ENCODE peak calls at places on chromosomes 12 and 14, in six cellular contexts. N, B, M, T, D and I are unnamed samples.

GRCh38 chr12:96204381-96204780 is 10.2 kb downstream of the ELK3 start:
- DNase-seq in D (no peak), T (no peak), N (no peak), B (no peak), M (no peak), I (no peak)

GRCh38 chr14:22026527-22026926 is 352.9 kb upstream of the OR4E1 start:
- DNase-seq in D (no peak), B (no peak), T (no peak), N (no peak), M (no peak), I (peak)

GRCh38 chr12:95802482-95803264 is 12.1 kb upstream of the NTN4 start:
- DNase-seq in B (peak), M (no peak), D (no peak), N (peak), T (no peak), I (peak)

GRCh38 chr12:57456145-57456700 is 1.1 kb downstream of the INHBE start:
- DNase-seq in M (no peak), N (no peak), B (no peak), T (no peak), D (no peak), I (no peak)

GRCh38 chr12:88056571-88056970 is 27.4 kb upstream of the C12orf50 start:
- DNase-seq in T (no peak), B (no peak), M (no peak), D (no peak), N (no peak), I (no peak)

GRCh38 chr12:103326190-103326589 is 169.6 kb downstream of the C12orf42 start:
- DNase-seq in D (no peak), N (no peak), T (no peak), M (no peak), B (no peak), I (no peak)

GRCh38 chr14:54025661-54026060 is 69.0 kb upstream of the BMP4 start:
- DNase-seq in T (no peak), B (no peak), M (no peak), N (no peak), D (peak), I (no peak)

GRCh38 chr14:102011631-102012030 is 47.3 kb downstream of the DYNC1H1 start:
- DNase-seq in D (no peak), T (no peak), N (no peak), B (no peak), M (no peak), I (no peak)

GRCh38 chr12:25186788-25187397 is 8.1 kb downstream of the DNAI7 start:
- DNase-seq in T (no peak), B (no peak), M (no peak), N (no peak), D (no peak), I (no peak)

GRCh38 chr14:54774824-54775223 is 127.8 kb downstream of the GCH1 start:
- DNase-seq in N (no peak), D (no peak), B (no peak), M (no peak), T (no peak), I (no peak)

GRCh38 chr12:100279159-100279558 is 12.2 kb downstream of the SCYL2 start:
- DNase-seq in M (no peak), T (no peak), N (no peak), D (no peak), B (no peak), I (no peak)

GRCh38 chr12:119684730-119685129 is 16.8 kb downstream of the PRKAB1 start:
- DNase-seq in M (no peak), N (no peak), B (no peak), D (no peak), T (no peak), I (no peak)

GRCh38 chr14:38835874-38836273 is 267.2 kb downstream of the SEC23A start:
- DNase-seq in T (no peak), M (no peak), N (no peak), B (no peak), D (no peak), I (no peak)

GRCh38 chr12:8985213-8985612 is 4.1 kb upstream of the KLRG1 start:
- DNase-seq in M (no peak), N (no peak), B (no peak), D (no peak), T (no peak), I (no peak)

GRCh38 chr14:50521912-50522341 is 10.4 kb downstream of the MAP4K5 start:
- DNase-seq in N (no peak), B (no peak), M (no peak), D (no peak), T (no peak), I (no peak)

GRCh38 chr14:84375235-84375634 is 1154.7 kb upstream of the FLRT2 start:
- DNase-seq in N (no peak), B (no peak), T (no peak), M (no peak), D (no peak), I (no peak)

GRCh38 chr14:93045211-93045674 is 70.5 kb downstream of the ITPK1 start:
- DNase-seq in B (no peak), T (no peak), D (no peak), N (peak), M (no peak), I (no peak)

GRCh38 chr12:33450480-33450879 is 10.9 kb upstream of the SYT10 start:
- DNase-seq in T (no peak), M (no peak), D (no peak), N (no peak), B (no peak), I (no peak)

GRCh38 chr12:2395352-2395977 is 342.7 kb downstream of the CACNA1C start:
- DNase-seq in T (peak), B (no peak), N (peak), M (no peak), D (peak), I (no peak)

GRCh38 chr12:109781668-109782321 is 51.4 kb downstream of the TRPV4 start:
- DNase-seq in N (no peak), M (no peak), T (no peak), D (no peak), B (no peak), I (no peak)

GRCh38 chr12:13073191-13073590 is 29.0 kb downstream of the FAM234B start:
- DNase-seq in M (no peak), B (no peak), N (no peak), D (no peak), T (no peak), I (no peak)

GRCh38 chr12:114669501-114670256 is 14.3 kb downstream of the TBX3 start:
- DNase-seq in D (no peak), M (no peak), B (no peak), N (no peak), T (peak), I (no peak)

GRCh38 chr12:114667669-114668150 is 16.3 kb downstream of the TBX3 start:
- DNase-seq in D (no peak), B (no peak), N (no peak), M (no peak), T (no peak), I (no peak)

GRCh38 chr12:114668151-114668891 is 15.7 kb downstream of the TBX3 start:
- DNase-seq in T (peak), D (peak), N (peak), M (peak), B (no peak), I (peak)

GRCh38 chr12:114670257-114670955 is 13.6 kb downstream of the TBX3 start:
- DNase-seq in N (no peak), M (no peak), B (no peak), T (no peak), D (no peak), I (no peak)

GRCh38 chr12:114668905-114669304 is 15.1 kb downstream of the TBX3 start:
- DNase-seq in B (no peak), N (no peak), T (peak), D (no peak), M (no peak), I (no peak)
- H3K27ac ChIP-seq in B (peak), N (no peak), T (peak), D (peak), M (no peak), I (peak)

GRCh38 chr12:67592228-67593011 is 56.1 kb upstream of the DYRK2 start:
- DNase-seq in D (peak), T (no peak), N (peak), M (peak), B (no peak), I (peak)
- H3K27ac ChIP-seq in D (peak), T (no peak), N (peak), M (no peak), B (no peak), I (peak)

DNA sequence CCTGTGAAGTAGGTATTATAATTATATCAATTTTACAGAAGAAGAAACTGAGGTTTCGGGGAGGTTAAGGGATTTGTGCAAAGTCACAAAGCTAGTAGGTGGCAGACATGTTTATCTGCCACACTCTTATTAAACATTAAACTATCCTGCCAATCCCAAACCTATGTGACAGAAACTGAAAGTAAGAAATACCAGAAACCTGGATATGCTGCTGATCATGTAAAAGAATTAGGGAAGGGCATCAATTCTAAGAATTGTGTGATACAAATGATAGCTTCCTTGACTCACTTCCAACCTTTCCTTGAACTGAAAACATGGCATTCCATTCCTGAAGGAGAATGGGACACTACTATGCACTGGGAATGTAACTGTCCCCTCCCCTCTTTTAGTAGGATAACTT is 16.9 kb downstream of the TAOK3 start:
- DNase-seq in T (no peak), N (no peak), M (no peak), D (no peak), B (no peak), I (no peak)
- H3K27ac ChIP-seq in T (no peak), N (peak), M (no peak), D (no peak), B (no peak), I (no peak)

GRCh38 chr12:62021808-62022207 is 238.4 kb upstream of the USP15 start:
- DNase-seq in B (no peak), T (no peak), D (no peak), N (no peak), M (no peak), I (no peak)
- H3K27ac ChIP-seq in B (no peak), T (no peak), D (no peak), N (no peak), M (no peak), I (no peak)

GRCh38 chr14:104707629-104708595 is 16.1 kb upstream of the ADSS1 start:
- DNase-seq in D (no peak), N (no peak), B (no peak), T (no peak), M (no peak), I (no peak)

GRCh38 chr14:104706733-104707628 is 17.0 kb upstream of the ADSS1 start:
- DNase-seq in M (no peak), B (no peak), T (no peak), N (no peak), D (no peak), I (no peak)

GRCh38 chr14:104708606-104709268 is 15.3 kb upstream of the ADSS1 start:
- DNase-seq in N (no peak), D (peak), B (no peak), T (peak), M (peak), I (no peak)

GRCh38 chr14:104710071-104710735 is 13.8 kb upstream of the ADSS1 start:
- DNase-seq in N (no peak), B (no peak), M (no peak), D (no peak), T (no peak), I (no peak)

GRCh38 chr14:104709387-104710019 is 14.5 kb upstream of the ADSS1 start:
- DNase-seq in D (no peak), T (no peak), M (no peak), N (no peak), B (no peak), I (no peak)
- H3K27ac ChIP-seq in D (peak), T (no peak), M (no peak), N (no peak), B (peak), I (no peak)

GRCh38 chr12:64937466-64937865 is 113.0 kb downstream of the TBC1D30 start:
- DNase-seq in B (no peak), T (no peak), M (no peak), D (no peak), N (no peak), I (no peak)

GRCh38 chr12:64931321-64931720 is 106.9 kb downstream of the TBC1D30 start:
- DNase-seq in B (no peak), N (no peak), D (no peak), T (no peak), M (no peak), I (no peak)

DNA sequence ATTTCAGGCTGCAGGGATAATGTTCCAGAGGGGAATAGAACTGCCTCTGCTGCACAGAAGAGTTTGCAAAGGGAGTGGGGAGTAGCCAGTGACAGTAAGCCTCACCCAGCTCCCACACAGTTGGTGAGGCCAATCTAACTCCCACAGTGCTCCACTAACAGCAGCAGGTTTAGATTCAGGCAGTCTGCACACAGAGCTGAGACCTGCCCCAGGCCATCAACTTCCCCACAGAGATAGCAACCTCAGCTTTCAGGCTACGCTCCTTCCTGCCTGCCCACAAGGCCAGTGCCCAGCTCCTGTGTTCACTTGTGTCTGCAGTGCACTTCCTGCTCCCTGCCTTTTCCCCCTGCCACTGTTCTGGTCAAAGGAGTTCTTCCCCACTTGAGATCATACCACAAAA is 107.5 kb downstream of the TBC1D30 start:
- DNase-seq in B (no peak), M (no peak), D (no peak), T (no peak), N (no peak), I (no peak)
- H3K27ac ChIP-seq in B (no peak), M (no peak), D (no peak), T (no peak), N (no peak), I (no peak)

GRCh38 chr12:101743242-101743641 is 4.0 kb upstream of the SYCP3 start:
- DNase-seq in T (no peak), D (no peak), B (no peak), M (no peak), N (no peak), I (no peak)
- H3K27ac ChIP-seq in T (no peak), D (no peak), B (no peak), M (no peak), N (no peak), I (no peak)

GRCh38 chr12:51388826-51389225 is 2.4 kb downstream of the GALNT6 start:
- DNase-seq in D (no peak), B (no peak), M (no peak), N (no peak), T (no peak), I (no peak)

GRCh38 chr12:51389302-51389999 is 1.8 kb downstream of the GALNT6 start:
- DNase-seq in M (no peak), N (no peak), D (no peak), B (peak), T (no peak), I (no peak)

GRCh38 chr12:51391047-51391837 is at the start of gene GALNT6:
- DNase-seq in T (no peak), N (peak), B (no peak), D (peak), M (peak), I (no peak)

GRCh38 chr12:51392556-51393237 is 1.5 kb upstream of the GALNT6 start:
- DNase-seq in T (no peak), B (no peak), M (peak), D (no peak), N (peak), I (no peak)

DNA sequence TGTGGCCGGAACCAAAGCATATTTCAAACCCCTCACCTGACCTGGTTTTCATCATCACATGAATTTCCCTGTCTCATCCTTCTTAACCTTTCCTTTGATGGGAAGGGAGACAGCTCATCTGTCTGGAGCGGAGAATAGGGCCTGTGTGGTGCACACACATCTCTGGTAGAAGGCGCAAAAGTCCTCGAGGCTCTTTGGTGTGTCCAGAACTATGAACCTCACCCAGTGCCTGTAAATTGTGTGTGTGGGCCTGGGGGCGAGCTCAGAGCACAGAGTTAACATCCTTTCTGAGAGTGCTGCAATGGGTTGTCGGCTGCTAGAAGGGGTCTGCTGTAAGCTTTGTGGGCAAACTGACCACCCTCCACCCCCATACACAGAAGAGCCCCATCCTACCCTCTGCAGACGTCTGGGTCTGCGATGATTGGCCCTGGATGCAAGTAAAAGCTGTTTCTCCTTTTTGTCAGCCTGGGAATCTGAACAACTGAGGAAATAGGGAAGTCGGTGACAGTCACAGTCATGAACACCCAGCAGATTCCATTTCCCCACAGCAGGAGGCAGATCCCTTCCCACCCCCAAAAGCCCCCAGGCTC is 654 bp downstream of the GALNT6 start:
- DNase-seq in B (no peak), N (no peak), D (no peak), M (no peak), T (no peak), I (no peak)
- H3K27ac ChIP-seq in B (peak), N (peak), D (no peak), M (peak), T (no peak), I (peak)

GRCh38 chr14:89618821-89619551 is 202.0 kb upstream of the FOXN3 start:
- DNase-seq in M (peak), T (peak), B (no peak), D (peak), N (no peak), I (no peak)

GRCh38 chr14:89617471-89618291 is 200.6 kb upstream of the FOXN3 start:
- DNase-seq in M (peak), B (no peak), T (peak), N (no peak), D (peak), I (no peak)

GRCh38 chr14:89617142-89617460 is 200.1 kb upstream of the FOXN3 start:
- DNase-seq in B (no peak), T (no peak), M (no peak), N (no peak), D (no peak), I (no peak)

GRCh38 chr14:89619616-89620273 is 202.7 kb upstream of the FOXN3 start:
- DNase-seq in N (no peak), D (no peak), T (no peak), B (no peak), M (no peak), I (no peak)

GRCh38 chr14:89618309-89618708 is 201.3 kb upstream of the FOXN3 start:
- DNase-seq in D (no peak), B (no peak), M (no peak), T (no peak), N (no peak), I (no peak)
- H3K27ac ChIP-seq in D (peak), B (no peak), M (peak), T (peak), N (no peak), I (no peak)

GRCh38 chr12:91851741-91852477 is 293.7 kb downstream of the BTG1 start:
- DNase-seq in D (no peak), N (no peak), B (no peak), T (no peak), M (no peak), I (no peak)

GRCh38 chr12:91858186-91858585 is 287.5 kb downstream of the BTG1 start:
- DNase-seq in B (no peak), T (no peak), M (no peak), N (no peak), D (no peak), I (no peak)

GRCh38 chr12:91854725-91855124 is 290.9 kb downstream of the BTG1 start:
- DNase-seq in N (no peak), T (no peak), B (no peak), D (no peak), M (no peak), I (no peak)

GRCh38 chr12:91852646-91853045 is 293.0 kb downstream of the BTG1 start:
- DNase-seq in B (no peak), D (no peak), N (no peak), M (no peak), T (no peak), I (no peak)

DNA sequence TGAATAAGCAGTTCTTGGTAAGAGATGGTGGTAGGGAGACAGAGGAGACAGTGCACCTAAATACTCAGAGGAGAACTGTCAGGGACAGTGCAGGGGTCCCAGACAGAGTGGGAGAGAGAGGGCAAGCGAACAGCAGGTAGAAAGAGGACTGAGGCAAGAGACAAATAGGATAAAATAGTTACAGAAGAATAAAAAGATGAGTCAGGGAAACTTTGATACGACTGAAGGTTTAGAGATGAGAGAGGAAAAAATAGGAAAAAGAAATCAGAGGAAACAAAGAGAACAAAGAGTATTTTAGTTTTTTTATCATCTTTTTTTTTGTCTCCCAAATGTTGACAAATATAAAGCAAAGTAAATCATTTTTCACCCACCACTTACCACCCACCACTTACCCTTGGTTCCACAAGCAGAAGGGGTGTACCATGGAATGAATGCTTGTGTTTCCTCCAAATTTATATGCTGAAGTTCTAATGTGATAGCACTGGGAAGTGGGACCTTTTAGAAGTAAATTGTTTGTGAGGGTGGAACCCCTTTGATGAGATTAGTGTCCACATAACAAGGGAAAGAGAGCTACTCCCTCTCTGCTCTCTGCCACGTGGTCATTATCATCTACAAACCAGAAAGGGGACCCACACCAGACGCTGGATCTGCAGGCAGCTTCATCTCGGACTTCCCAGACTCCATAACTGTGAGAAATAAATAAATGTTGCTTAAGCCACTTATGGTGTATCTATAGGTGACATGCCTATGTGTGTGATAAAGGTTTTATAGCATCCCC is 292.1 kb downstream of the BTG1 start:
- DNase-seq in N (no peak), M (no peak), B (no peak), D (no peak), T (no peak), I (no peak)
- H3K27ac ChIP-seq in N (no peak), M (no peak), B (no peak), D (no peak), T (no peak), I (no peak)